ENCODE peak calls at places on chromosomes 11 and 22, in nine cellular contexts. V is WTC11, N is neural crest cell, D is progenitor cell of endocrine pancreas, L is AG09319, Y is glutamatergic neuron, H is foreskin fibroblast, X is cardiac fibroblast, C is epithelial cell of esophagus. M is an unnamed sample.

GRCh38 chr11:46336781-46337180 is 10.5 kb upstream of the DGKZ start:
- DNase-seq in H (no peak), L (no peak), N (no peak), D (no peak), Y (no peak), V (no peak), C (no peak), X (peak), M (no peak)

GRCh38 chr11:111634981-111635705 is 32.9 kb downstream of the SIK2 start:
- DNase-seq in D (no peak), X (peak), L (no peak), N (no peak), C (peak), H (peak), Y (no peak), V (no peak), M (no peak)

GRCh38 chr11:11987503-11988022 is 20.9 kb downstream of the DKK3 start:
- DNase-seq in C (peak), V (no peak), L (no peak), Y (no peak), N (no peak), H (peak), D (no peak), X (peak), M (no peak)

GRCh38 chr11:67054851-67055523 is 1.7 kb upstream of the RHOD start:
- DNase-seq in C (peak), N (no peak), D (no peak), V (no peak), X (peak), H (peak), Y (no peak), L (peak), M (peak)

GRCh38 chr22:27462190-27462589 is 339.4 kb downstream of the MN1 start:
- DNase-seq in N (peak), Y (no peak), V (no peak), X (no peak), C (no peak), D (peak), L (no peak), H (peak), M (no peak)

GRCh38 chr11:78652866-78653265 is 78.2 kb upstream of the NARS2 start:
- DNase-seq in H (no peak), D (no peak), Y (no peak), V (no peak), X (no peak), C (no peak), N (no peak), L (no peak), M (no peak)

GRCh38 chr22:43114958-43115357 is 4.4 kb downstream of the BIK start:
- DNase-seq in L (no peak), Y (no peak), H (no peak), X (no peak), D (no peak), V (no peak), N (no peak), C (no peak), M (no peak)

GRCh38 chr11:87296627-87297026 is 258.9 kb downstream of the TMEM135 start:
- DNase-seq in N (no peak), D (no peak), V (no peak), Y (no peak), L (no peak), C (no peak), X (no peak), H (no peak), M (no peak)

GRCh38 chr22:24420072-24420976 is 7.1 kb upstream of the ADORA2A start:
- DNase-seq in Y (peak), V (no peak), D (no peak), L (no peak), N (no peak), X (peak), H (no peak), C (no peak), M (no peak)

GRCh38 chr22:39574779-39575551 is 4.4 kb downstream of the CACNA1I start:
- DNase-seq in N (no peak), L (peak), C (peak), D (no peak), X (peak), V (no peak), H (peak), Y (no peak), M (no peak)

DNA sequence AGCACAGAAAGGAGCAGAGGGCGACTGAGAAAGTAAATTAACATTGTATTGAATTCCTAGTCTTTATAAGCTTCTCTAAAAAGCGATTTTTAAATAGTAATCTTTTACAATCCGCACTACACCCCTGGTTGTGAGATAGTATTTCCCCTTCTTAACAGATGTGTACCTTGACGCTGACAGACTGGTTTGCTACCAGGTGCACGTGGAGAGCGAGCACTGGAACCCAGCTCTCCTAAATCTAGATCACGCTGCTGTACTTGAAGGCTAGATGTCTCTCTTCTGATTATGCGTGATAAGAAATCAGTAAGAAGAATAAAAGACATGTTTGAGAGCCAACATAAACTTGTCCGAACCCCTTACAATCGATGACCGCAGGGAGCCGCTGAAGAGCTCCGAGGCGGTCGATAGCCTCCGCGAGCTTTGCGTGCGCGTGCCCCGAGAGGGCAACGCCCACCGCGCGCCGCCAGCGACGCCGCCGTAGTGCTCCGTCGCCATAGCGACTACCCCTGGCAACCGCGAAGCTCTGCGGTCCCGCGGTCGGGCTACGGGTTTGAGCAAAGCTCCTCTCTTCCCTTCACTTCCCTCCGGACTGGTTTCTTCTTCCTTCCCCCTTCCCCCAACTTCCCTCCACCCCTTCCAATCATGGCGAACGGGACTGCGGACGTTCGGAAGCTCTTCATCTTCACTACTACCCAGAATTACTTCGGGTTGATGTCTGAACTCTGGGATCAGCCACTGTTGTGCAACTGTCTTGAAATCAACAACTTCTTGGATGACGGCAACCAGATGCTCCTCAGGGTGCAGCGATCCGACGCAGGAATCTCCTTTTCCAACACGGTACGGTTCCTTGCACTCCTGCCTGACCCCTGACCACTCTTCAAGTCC is at the start of gene DYNC2H1:
- DNase-seq in H (peak), C (peak), Y (peak), D (peak), X (peak), L (peak), N (peak), V (peak), M (peak)
- TF ChIP-seq CTCF in H (peak), C (peak), Y (no peak), D (peak), X (peak), L (peak), N (peak), V (no peak), M (peak)

DNA sequence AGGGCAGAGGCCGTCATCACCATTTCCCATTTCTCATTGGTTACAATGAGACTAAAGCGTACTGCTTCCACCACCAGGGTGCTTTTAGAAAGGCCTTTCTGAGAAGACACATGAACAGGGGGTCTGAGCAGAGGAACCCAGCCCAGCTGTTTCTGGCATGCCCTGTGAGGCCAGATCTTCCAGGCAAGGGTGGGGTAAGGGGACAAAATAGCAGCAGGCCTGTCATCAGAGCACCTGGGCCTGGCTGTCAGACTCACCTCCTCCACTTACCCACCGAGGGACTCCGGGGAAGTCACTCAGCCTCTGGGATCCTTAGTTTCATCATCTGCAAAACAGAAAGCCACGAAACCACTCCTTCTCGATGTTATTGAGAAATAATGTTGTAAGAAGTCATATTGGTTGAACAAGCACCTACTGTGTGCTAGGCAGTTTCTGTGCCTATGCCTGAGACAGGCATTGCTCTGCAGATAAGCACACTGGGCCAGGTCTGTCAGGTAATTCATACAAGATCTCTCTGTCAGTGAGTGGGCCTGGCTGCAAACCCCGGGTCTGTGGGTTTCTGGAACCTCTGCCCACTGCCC is 8.8 kb upstream of the WNT11 start:
- DNase-seq in X (no peak), H (no peak), Y (no peak), V (no peak), N (no peak), L (no peak), C (no peak), D (no peak), M (no peak)
- TF ChIP-seq CTCF in X (no peak), H (no peak), Y (no peak), V (no peak), N (no peak), L (no peak), C (no peak), D (no peak), M (no peak)

GRCh38 chr11:68581901-68582300 is 102.4 kb upstream of the GAL start:
- DNase-seq in D (no peak), X (no peak), Y (no peak), C (no peak), L (no peak), V (no peak), H (no peak), N (no peak), M (no peak)

GRCh38 chr11:68584991-68585524 is 99.3 kb upstream of the GAL start:
- DNase-seq in C (no peak), N (no peak), V (no peak), Y (no peak), X (no peak), L (no peak), D (no peak), H (no peak), M (no peak)

GRCh38 chr11:68582416-68583046 is 101.8 kb upstream of the GAL start:
- DNase-seq in V (no peak), L (no peak), Y (no peak), C (peak), N (no peak), D (no peak), H (no peak), X (no peak), M (no peak)

GRCh38 chr11:68583047-68583446 is 101.3 kb upstream of the GAL start:
- DNase-seq in X (peak), H (peak), Y (no peak), N (no peak), V (no peak), C (peak), D (no peak), L (no peak), M (no peak)

DNA sequence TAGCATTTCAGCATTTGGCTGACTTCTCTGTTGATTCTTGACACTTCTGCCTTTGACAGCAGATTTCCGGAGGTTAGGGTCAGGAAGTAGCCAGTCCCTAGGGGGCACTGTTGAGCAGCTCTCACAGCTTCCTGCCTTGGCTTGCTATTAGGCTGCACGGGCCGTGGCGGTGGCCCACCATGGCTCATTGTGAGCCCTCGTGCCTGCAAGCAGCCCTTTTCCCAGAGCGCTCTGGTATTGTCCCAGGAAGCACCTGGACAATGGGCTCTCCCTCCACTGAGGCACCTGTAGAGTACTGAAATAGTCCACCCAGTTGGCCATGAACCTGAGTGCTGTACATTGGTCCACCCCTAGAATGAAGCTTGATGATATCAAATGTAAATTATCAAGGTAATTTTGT is 100.2 kb upstream of the GAL start:
- DNase-seq in Y (peak), L (no peak), D (peak), N (peak), V (peak), C (peak), H (peak), X (peak), M (no peak)
- TF ChIP-seq CTCF in Y (peak), L (peak), D (peak), N (peak), V (peak), C (peak), H (peak), X (peak), M (peak)

DNA sequence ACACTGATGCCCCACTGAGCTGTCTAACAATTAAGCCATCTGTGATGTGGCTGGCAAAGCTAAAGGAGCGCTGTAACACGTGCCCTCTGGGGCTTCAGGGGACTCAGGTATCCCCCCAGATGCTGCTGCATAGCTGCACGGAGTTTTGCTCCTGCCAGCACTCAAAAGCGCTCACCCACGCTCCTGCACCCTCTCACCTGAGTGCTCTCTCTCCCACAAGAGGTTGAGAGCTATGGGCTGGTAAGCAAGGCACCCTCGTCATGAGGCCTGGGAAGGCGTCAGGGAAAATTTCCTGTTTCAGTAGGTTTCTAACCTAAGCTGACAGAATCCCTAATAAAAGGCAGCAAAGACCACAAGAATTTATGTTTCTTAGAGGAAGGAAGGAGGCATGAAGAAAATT is 850.3 kb downstream of the OPCML start:
- DNase-seq in N (no peak), C (no peak), V (no peak), H (no peak), D (no peak), Y (no peak), L (no peak), X (no peak), M (no peak)
- TF ChIP-seq CTCF in N (no peak), C (no peak), V (no peak), H (no peak), D (no peak), Y (no peak), L (no peak), X (no peak), M (no peak)

M was measured in type B pancreatic cell.